ENCODE peak calls at places on chromosomes 16 and 17, in eight cellular contexts. B is tibial nerve, F is stomach, D is tibial artery, M is astrocyte, Q is fibroblast of lung, G is hepatocyte, U is body of pancreas. O is an unnamed sample.
A peak's percentile ranks its signal among the peaks of the same experiment; 100 is the strongest.

GRCh38 chr16:23424292-23424958 is 28.6 kb downstream of the COG7 start:
- DNase-seq in B (no peak), F (no peak), D (no peak), M (peak; percentile 18), Q (peak; percentile 23), G (no peak), U (no peak), O (no peak)

GRCh38 chr16:53090591-53091507 is 36.1 kb downstream of the CHD9 start:
- DNase-seq in B (peak; percentile 97), F (peak; percentile 71), D (peak; percentile 99), M (peak; percentile 98), Q (peak; percentile 100), G (peak; percentile 73), U (peak; percentile 51), O (peak; percentile 96)

GRCh38 chr17:21296097-21297025 is 11.8 kb downstream of the MAP2K3 start:
- DNase-seq in B (no peak), F (peak; percentile 73), D (no peak), M (no peak), Q (no peak), G (no peak), U (peak; percentile 38), O (peak; percentile 73)

GRCh38 chr16:11084484-11085024 is 140.2 kb downstream of the CLEC16A start:
- DNase-seq in B (no peak), F (no peak), D (no peak), M (peak; percentile 93), Q (peak; percentile 95), G (no peak), U (no peak), O (no peak)

GRCh38 chr16:89291355-89291754 is 73.9 kb downstream of the ZNF778 start:
- DNase-seq in B (no peak), F (no peak), D (no peak), M (no peak), Q (no peak), G (no peak), U (no peak), O (no peak)

GRCh38 chr17:39921323-39921722 is 2.9 kb upstream of the GSDMB start:
- DNase-seq in B (no peak), F (no peak), D (no peak), M (no peak), Q (no peak), G (no peak), U (no peak), O (no peak)

GRCh38 chr16:57284206-57284951 is at the start of gene PLLP:
- DNase-seq in B (no peak), F (peak; percentile 74), D (no peak), M (no peak), Q (peak; percentile 13), G (peak; percentile 80), U (peak; percentile 71), O (peak; percentile 40)

GRCh38 chr16:72427786-72428480 is 256.0 kb upstream of the PMFBP1 start:
- DNase-seq in B (no peak), F (no peak), D (no peak), M (no peak), Q (no peak), G (no peak), U (no peak), O (no peak)

GRCh38 chr17:8142158-8142886 is 9.9 kb downstream of the PER1 start:
- DNase-seq in B (no peak), F (no peak), D (peak; percentile 72), M (no peak), Q (no peak), G (peak; percentile 10), U (peak; percentile 17), O (no peak)

GRCh38 chr16:29719063-29719462 is 26.7 kb downstream of the C16orf54 start:
- DNase-seq in B (no peak), F (no peak), D (no peak), M (no peak), Q (no peak), G (no peak), U (no peak), O (no peak)

GRCh38 chr16:56202036-56202435 is 10.7 kb downstream of the GNAO1 start:
- DNase-seq in B (no peak), F (peak; percentile 36), D (no peak), M (no peak), Q (no peak), G (no peak), U (no peak), O (no peak)

GRCh38 chr16:76123966-76124365 is 153.2 kb upstream of the CNTNAP4 start:
- DNase-seq in B (no peak), F (no peak), D (no peak), M (no peak), Q (no peak), G (no peak), U (no peak), O (no peak)

GRCh38 chr17:67518881-67519280 is 141.8 kb downstream of the PITPNC1 start:
- DNase-seq in B (no peak), F (no peak), D (no peak), M (no peak), Q (peak; percentile 55), G (no peak), U (no peak), O (no peak)

GRCh38 chr16:61150351-61150750 is 885.9 kb downstream of the CDH8 start:
- DNase-seq in B (no peak), F (no peak), D (no peak), M (no peak), Q (no peak), G (no peak), U (no peak), O (no peak)
- H3K4me1 ChIP-seq in B (no peaks in the 10 kb centered on the region), F (no peaks in the 10 kb centered on the region), D (no peaks in the 10 kb centered on the region), M (no peaks in the 10 kb centered on the region), Q (no peaks in the 10 kb centered on the region), G (no peaks in the 10 kb centered on the region), U (no peaks in the 10 kb centered on the region), O (no peaks in the 10 kb centered on the region)

GRCh38 chr17:1716076-1716911 is 6.1 kb upstream of the TLCD2 start:
- DNase-seq in B (peak; percentile 96), F (peak; percentile 100), D (peak; percentile 100), M (peak; percentile 100), Q (peak; percentile 100), G (peak; percentile 100), U (peak; percentile 100), O (peak; percentile 100)
- TF ChIP-seq CTCF in B (no peak), F (no peak), D (no peak), M (peak; percentile 6), Q (peak; percentile 10), G (no peak), U (no peak), O (no peak)

DNA sequence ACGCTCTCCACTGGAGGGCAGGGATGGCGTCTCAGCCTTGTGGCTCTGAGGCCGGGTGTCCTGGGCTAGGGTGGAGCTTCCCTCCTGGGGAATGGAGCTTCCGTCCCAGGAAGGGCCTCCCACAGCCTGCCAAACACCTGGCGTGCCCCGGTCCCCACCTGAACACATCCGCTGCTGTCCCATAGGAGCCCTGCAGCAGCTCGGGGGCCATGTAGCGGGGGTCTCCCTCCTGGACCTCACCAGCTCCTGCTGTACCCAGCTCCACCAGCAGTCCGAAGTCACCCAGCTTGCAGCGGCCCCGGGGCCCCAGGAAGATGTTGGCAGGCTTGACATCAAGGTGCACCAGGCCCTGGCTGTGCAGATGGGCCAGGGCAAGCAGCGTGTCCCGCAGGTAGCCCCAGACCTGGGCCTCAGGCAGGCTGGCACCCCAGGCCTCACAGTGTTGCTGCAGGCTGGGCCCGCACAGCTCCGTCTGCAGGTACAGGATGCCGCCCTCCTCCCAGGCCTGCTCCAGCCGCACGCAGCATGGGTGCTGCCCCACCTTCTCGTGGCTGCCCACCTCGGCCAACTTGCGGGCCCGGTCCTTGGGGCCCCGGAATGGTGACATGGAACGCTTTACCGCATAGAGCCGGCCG is 5.0 kb downstream of the PKMYT1 start:
- DNase-seq in B (no peak), F (no peak), D (no peak), M (no peak), Q (no peak), G (no peak), U (no peak), O (no peak)
- H3K4me1 ChIP-seq in B (peaks cover 9% of the 10 kb centered on the region), F (peaks cover 24% of the 10 kb centered on the region), D (no peaks in the 10 kb centered on the region), M (peaks cover 5% of the 10 kb centered on the region), Q (peaks cover 4% of the 10 kb centered on the region), G (peaks cover 2% of the 10 kb centered on the region), U (peaks cover 43% of the 10 kb centered on the region), O (peaks cover 7% of the 10 kb centered on the region)

GRCh38 chr16:15888072-15888976 is at the start of gene CEP20:
- DNase-seq in B (peak; percentile 99), F (peak; percentile 100), D (peak; percentile 100), M (peak; percentile 94), Q (peak; percentile 98), G (peak; percentile 100), U (peak; percentile 100), O (peak; percentile 100)
- TF ChIP-seq CTCF in B (peak; percentile 82), F (no peak), D (peak; percentile 38), M (no peak), Q (no peak), G (no peak), U (no peak), O (peak; percentile 25)

DNA sequence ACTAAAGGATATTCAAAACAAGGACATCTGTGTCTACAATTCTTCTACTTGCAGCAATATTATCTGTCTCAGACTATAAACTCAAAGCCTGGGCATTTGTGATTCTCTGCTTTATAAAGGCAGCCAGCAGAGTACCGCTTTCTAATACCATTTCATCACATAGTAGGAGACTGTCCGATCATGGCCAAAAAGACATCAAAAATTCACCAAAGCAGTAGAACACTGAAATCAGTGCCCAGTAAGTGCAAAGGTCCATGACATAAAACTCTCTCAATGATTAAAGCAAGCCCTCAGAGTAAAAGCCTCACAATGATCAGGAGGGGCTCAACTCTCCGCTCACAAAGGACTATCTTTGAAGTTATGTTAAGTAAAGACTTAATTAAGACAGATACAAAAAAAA is 23.0 kb downstream of the ERN1 start:
- DNase-seq in B (no peak), F (no peak), D (no peak), M (no peak), Q (no peak), G (no peak), U (no peak), O (no peak)
- H3K4me1 ChIP-seq in B (no peaks in the 10 kb centered on the region), F (peaks cover 42% of the 10 kb centered on the region), D (no peaks in the 10 kb centered on the region), M (no peaks in the 10 kb centered on the region), Q (no peaks in the 10 kb centered on the region), G (peaks cover 3% of the 10 kb centered on the region), U (peaks cover 94% of the 10 kb centered on the region), O (peaks cover 3% of the 10 kb centered on the region)

GRCh38 chr16:54538241-54538640 is 251.7 kb upstream of the IRX3 start:
- DNase-seq in B (no peak), F (no peak), D (no peak), M (no peak), Q (no peak), G (no peak), U (no peak), O (no peak)
- TF ChIP-seq CTCF in B (no peak), F (no peak), D (peak; percentile 17), M (no peak), Q (no peak), G (peak; percentile 41), U (no peak), O (no peak)

GRCh38 chr16:27174007-27174406 is 29.3 kb upstream of the KDM8 start:
- DNase-seq in B (no peak), F (no peak), D (no peak), M (no peak), Q (no peak), G (no peak), U (no peak), O (no peak)
- H3K4me1 ChIP-seq in B (no peaks in the 10 kb centered on the region), F (no peaks in the 10 kb centered on the region), D (no peaks in the 10 kb centered on the region), M (peaks cover 12% of the 10 kb centered on the region), Q (peaks cover 4% of the 10 kb centered on the region), G (no peaks in the 10 kb centered on the region), U (no peaks in the 10 kb centered on the region), O (peaks cover under 1% of the 10 kb centered on the region)

O was measured in heart right ventricle.